ENCODE peak calls at places on chromosomes 4 and X, in four cellular contexts. F, M, R and G are unnamed samples.

GRCh38 chrX:115261148-115261547 is 27.3 kb upstream of the LRCH2 start:
- DNase-seq in R (no peak), M (no peak), F (no peak), G (no peak)

GRCh38 chr4:48858130-48858529 is 27.2 kb downstream of the OCIAD1 start:
- DNase-seq in M (no peak), R (no peak), F (no peak), G (no peak)

GRCh38 chr4:139245590-139245989 is 34.4 kb downstream of the MGARP start:
- DNase-seq in F (no peak), M (no peak), R (no peak), G (no peak)

GRCh38 chr4:181835348-181835747 is 407.9 kb upstream of the TENM3 start:
- DNase-seq in R (no peak), M (no peak), F (no peak), G (no peak)

GRCh38 chr4:74206088-74206826 is 48.3 kb downstream of the MTHFD2L start:
- DNase-seq in M (no peak), F (no peak), R (peak), G (no peak)

GRCh38 chr4:102308032-102308799 is 37.1 kb downstream of the SLC39A8 start:
- DNase-seq in M (no peak), F (peak), R (no peak), G (no peak)

GRCh38 chr4:177574446-177574845 is 132.2 kb upstream of the AGA start:
- DNase-seq in R (no peak), M (no peak), F (no peak), G (no peak)

GRCh38 chr4:169668069-169668721 is 47.8 kb downstream of the CLCN3 start:
- DNase-seq in R (no peak), F (no peak), M (no peak), G (no peak)

GRCh38 chrX:30904186-30904585 is 15.1 kb upstream of the TAB3 start:
- DNase-seq in R (no peak), M (no peak), F (no peak), G (no peak)

GRCh38 chrX:108464604-108465003 is 25.0 kb downstream of the COL4A5 start:
- DNase-seq in F (no peak), M (no peak), R (no peak), G (no peak)

GRCh38 chrX:50036481-50036880 is 114.1 kb downstream of the CLCN5 start:
- DNase-seq in M (no peak), R (no peak), F (no peak), G (no peak)

GRCh38 chr4:128359422-128359821 is 71.8 kb upstream of the PGRMC2 start:
- DNase-seq in R (no peak), F (no peak), M (no peak), G (no peak)
- TF ChIP-seq CTCF in R (no peak), F (no peak), M (no peak), G (no peak)

GRCh38 chrX:87583679-87584078 is 66.1 kb downstream of the KLHL4 start:
- DNase-seq in M (no peak), F (peak), R (no peak), G (no peak)

GRCh38 chrX:87580862-87581261 is 63.3 kb downstream of the KLHL4 start:
- DNase-seq in F (peak), R (no peak), M (no peak), G (no peak)

GRCh38 chrX:87582453-87582852 is 64.9 kb downstream of the KLHL4 start:
- DNase-seq in M (no peak), R (no peak), F (no peak), G (no peak)

DNA sequence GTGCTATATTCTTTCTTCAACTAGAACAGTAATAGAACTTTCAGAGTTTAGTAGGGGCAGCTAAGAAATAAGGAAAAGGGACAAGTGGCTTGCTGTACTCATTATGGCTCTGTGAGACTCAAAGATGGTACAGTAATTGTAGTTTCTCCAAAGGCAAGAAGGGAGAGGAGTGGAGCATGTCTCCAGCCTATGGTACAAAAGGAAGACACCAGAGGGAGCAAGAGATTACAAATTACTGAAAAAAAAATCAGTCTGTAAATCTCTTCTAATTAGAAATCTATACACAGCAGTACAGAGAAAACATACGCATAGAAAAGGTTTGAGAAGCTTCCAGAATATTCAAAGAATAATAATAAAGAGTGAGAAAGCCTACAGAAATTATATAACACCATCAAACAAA is 61.4 kb downstream of the KLHL4 start:
- DNase-seq in R (no peak), M (no peak), F (no peak), G (no peak)
- TF ChIP-seq CTCF in R (no peak), M (no peak), F (no peak), G (no peak)

GRCh38 chrX:51395474-51395806 is 62.8 kb downstream of the NUDT10 start:
- DNase-seq in R (no peak), M (no peak), F (no peak), G (no peak)
- TF ChIP-seq CTCF in R (no peak), M (no peak), F (no peak), G (no peak)

GRCh38 chrX:56368962-56369361 is 136.8 kb downstream of the KLF8 start:
- DNase-seq in F (no peak), R (no peak), M (no peak), G (no peak)

DNA sequence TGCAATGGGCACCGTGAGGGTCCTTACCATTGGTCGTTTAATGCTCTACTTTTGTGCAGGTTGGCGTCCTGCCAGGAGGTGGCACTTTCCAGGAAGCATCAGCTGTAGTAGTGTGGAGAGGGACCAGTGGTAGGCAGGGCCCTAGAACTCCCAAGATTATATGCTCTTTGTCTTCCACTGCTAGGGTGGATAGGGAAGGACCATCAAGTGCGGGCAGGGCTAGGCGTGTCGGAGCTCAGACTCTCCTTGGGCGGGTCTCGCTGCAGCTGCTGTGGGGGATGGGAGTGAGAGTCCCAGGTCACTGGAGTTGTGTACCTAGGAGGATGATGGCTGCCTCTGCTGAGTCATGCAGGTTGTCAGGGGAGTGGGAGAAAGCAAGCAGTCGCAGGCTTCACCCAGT is 134.7 kb downstream of the KLF8 start:
- DNase-seq in F (no peak), R (no peak), M (no peak), G (no peak)
- TF ChIP-seq CTCF in F (no peak), R (no peak), M (no peak), G (no peak)

GRCh38 chr4:128379860-128380259 is 92.2 kb upstream of the PGRMC2 start:
- DNase-seq in M (no peak), F (peak), R (no peak), G (no peak)
- TF ChIP-seq CTCF in M (peak), F (peak), R (peak), G (no peak)

GRCh38 chr4:108774809-108775530 is 12.1 kb upstream of the ETNPPL start:
- DNase-seq in R (no peak), F (peak), M (peak), G (no peak)
- TF ChIP-seq CTCF in R (no peak), F (no peak), M (peak), G (no peak)